ENCODE peak calls at places on chromosomes 4 and X, in ten cellular contexts. V is SJSA1; X is psoas muscle; N is heart left ventricle; I is CD8-positive, alpha-beta T cell; C is neural progenitor cell; Y is transverse colon; O is uterus; P is OCI-LY7; D is heart right ventricle. A is an unnamed sample. For H3K4me1, the result is how much of the 10 kb centered on the place peaks cover.

GRCh38 chr4:36332782-36333131 is 51.3 kb downstream of the DTHD1 start:
- DNase-seq in O (no peak), D (no peak), C (no peak), P (no peak), Y (no peak), N (no peak), X (no peak), I (no peak), V (no peak), A (no peak)

GRCh38 chr4:181957088-181957487 is 286.1 kb upstream of the TENM3 start:
- DNase-seq in Y (no peak), D (no peak), P (no peak), X (no peak), C (no peak), O (no peak), I (no peak), N (no peak), V (peak), A (peak)

GRCh38 chr4:105088110-105088879 is 58.4 kb upstream of the TET2 start:
- DNase-seq in X (no peak), Y (no peak), O (peak), N (peak), V (peak), C (peak), P (no peak), D (peak), I (no peak), A (no peak)

GRCh38 chr4:112520598-112521122 is 4.7 kb upstream of the NEUROG2 start:
- DNase-seq in D (no peak), P (no peak), N (no peak), O (no peak), Y (no peak), X (no peak), C (no peak), I (no peak), V (no peak), A (no peak)

GRCh38 chr4:47538516-47538915 is 53.4 kb downstream of the ATP10D start:
- DNase-seq in N (no peak), D (no peak), V (no peak), I (no peak), P (no peak), C (no peak), O (no peak), Y (no peak), X (no peak), A (no peak)

GRCh38 chr4:36414248-36414647 is 132.8 kb downstream of the DTHD1 start:
- DNase-seq in D (no peak), I (no peak), N (no peak), X (no peak), C (no peak), O (no peak), Y (no peak), P (peak), V (no peak), A (no peak)

GRCh38 chr4:64539234-64539849 is 130.1 kb upstream of the TECRL start:
- DNase-seq in I (no peak), P (peak), O (no peak), C (peak), D (peak), N (peak), X (no peak), V (no peak), Y (peak), A (no peak)

GRCh38 chr4:3687538-3687937 is 78.6 kb upstream of the ADRA2C start:
- DNase-seq in Y (no peak), N (no peak), C (no peak), D (no peak), O (no peak), V (no peak), I (no peak), P (no peak), X (no peak), A (peak)

GRCh38 chr4:10066704-10067651 is 45.7 kb upstream of the SLC2A9 start:
- DNase-seq in C (no peak), X (no peak), Y (no peak), V (no peak), I (no peak), N (no peak), O (no peak), D (no peak), P (no peak), A (no peak)

GRCh38 chr4:187108846-187109245 is 385.2 kb upstream of the FAT1 start:
- DNase-seq in Y (no peak), D (no peak), X (no peak), I (no peak), C (no peak), P (no peak), V (no peak), O (no peak), N (no peak), A (no peak)

GRCh38 chrX:153443476-153444332 is 2.2 kb downstream of the TREX2 start:
- DNase-seq in X (no peak), O (no peak), P (no peak), Y (no peak), V (no peak), I (no peak), N (no peak), D (no peak), C (no peak), A (peak)

GRCh38 chrX:149807747-149808458 is 26.2 kb downstream of the MAGEA9 start:
- DNase-seq in O (no peak), X (no peak), V (no peak), P (no peak), C (no peak), N (no peak), Y (no peak), I (no peak), D (no peak), A (no peak)

GRCh38 chr4:20192754-20193521 is 58.8 kb upstream of the SLIT2 start:
- DNase-seq in D (no peak), P (no peak), X (no peak), O (no peak), I (no peak), Y (no peak), V (no peak), C (no peak), N (no peak), A (no peak)

GRCh38 chr4:85514783-85515182 is 39.8 kb downstream of the ARHGAP24 start:
- DNase-seq in X (no peak), C (no peak), D (no peak), I (no peak), O (no peak), Y (no peak), N (no peak), P (no peak), V (no peak), A (no peak)

GRCh38 chr4:3022112-3022511 is 52.2 kb downstream of the HTT-AS start:
- DNase-seq in C (no peak), D (no peak), X (no peak), P (no peak), O (no peak), Y (no peak), I (no peak), N (no peak), V (no peak), A (no peak)

GRCh38 chrX:115266300-115266699 is 23.2 kb upstream of the LUZP4 start:
- DNase-seq in O (no peak), X (no peak), P (no peak), D (no peak), N (no peak), I (no peak), V (no peak), Y (no peak), C (no peak), A (no peak)

GRCh38 chrX:85506871-85507270 is 127.4 kb upstream of the POF1B start:
- DNase-seq in X (no peak), P (no peak), V (no peak), I (no peak), D (no peak), C (no peak), N (no peak), Y (no peak), O (no peak), A (no peak)

GRCh38 chrX:107825698-107826285 is at the start of gene MID2:
- DNase-seq in I (peak), V (peak), D (peak), P (no peak), C (peak), N (peak), Y (peak), X (peak), O (peak), A (peak)

GRCh38 chr4:85861064-85861767 is 386.3 kb downstream of the ARHGAP24 start:
- DNase-seq in N (no peak), Y (no peak), P (no peak), X (no peak), I (no peak), C (no peak), V (no peak), O (no peak), D (no peak), A (no peak)

GRCh38 chrX:2954541-2954940 is 25.4 kb upstream of the ARSD start:
- DNase-seq in X (no peak), C (no peak), D (no peak), N (no peak), O (no peak), Y (no peak), I (no peak), V (no peak), P (no peak), A (no peak)

GRCh38 chr4:5722328-5722727 is 11.3 kb downstream of the EVC start:
- DNase-seq in Y (no peak), I (no peak), X (no peak), V (peak), D (no peak), N (no peak), O (no peak), C (no peak), P (no peak), A (no peak)

GRCh38 chrX:54978448-54978847 is 15.5 kb downstream of the PFKFB1 start:
- DNase-seq in Y (no peak), D (no peak), X (no peak), I (no peak), O (no peak), C (no peak), P (no peak), V (no peak), N (no peak), A (no peak)

GRCh38 chr4:84967292-84967651 is 782 bp upstream of the WDFY3 start:
- DNase-seq in C (no peak), P (no peak), N (no peak), O (no peak), X (no peak), D (peak), V (peak), Y (no peak), I (no peak), A (no peak)

GRCh38 chr4:173217727-173218126 is 49.1 kb downstream of the GALNT7 start:
- DNase-seq in X (no peak), I (no peak), V (peak), C (no peak), D (no peak), P (no peak), O (no peak), N (no peak), Y (no peak), A (no peak)

GRCh38 chr4:163343604-163344146 is at the start of gene NPY5R:
- DNase-seq in P (no peak), Y (no peak), X (no peak), D (no peak), N (no peak), V (no peak), O (peak), C (peak), I (no peak), A (peak)

GRCh38 chrX:149827254-149827653 is 45.5 kb downstream of the MAGEA9 start:
- DNase-seq in Y (no peak), C (no peak), X (no peak), I (no peak), D (no peak), P (no peak), N (no peak), V (no peak), O (no peak), A (no peak)

GRCh38 chr4:176277162-176277904 is 8.3 kb upstream of the ASB5 start:
- DNase-seq in N (peak), P (peak), I (no peak), D (peak), V (peak), C (peak), Y (peak), O (peak), X (peak), A (peak)

GRCh38 chrX:54529166-54529558 is 857 bp upstream of the GNL3L start:
- DNase-seq in V (no peak), D (no peak), I (no peak), X (no peak), N (no peak), O (no peak), P (no peak), Y (no peak), C (no peak), A (no peak)

GRCh38 chr4:212438-213174 is 88.3 kb downstream of the ZNF718 start:
- DNase-seq in V (no peak), I (no peak), O (peak), D (peak), N (peak), X (peak), Y (peak), P (no peak), C (peak), A (peak)

GRCh38 chr4:87118826-87119225 is 101.6 kb downstream of the KLHL8 start:
- DNase-seq in Y (no peak), C (no peak), O (no peak), P (peak), D (no peak), N (no peak), V (peak), I (no peak), X (no peak), A (no peak)

DNA sequence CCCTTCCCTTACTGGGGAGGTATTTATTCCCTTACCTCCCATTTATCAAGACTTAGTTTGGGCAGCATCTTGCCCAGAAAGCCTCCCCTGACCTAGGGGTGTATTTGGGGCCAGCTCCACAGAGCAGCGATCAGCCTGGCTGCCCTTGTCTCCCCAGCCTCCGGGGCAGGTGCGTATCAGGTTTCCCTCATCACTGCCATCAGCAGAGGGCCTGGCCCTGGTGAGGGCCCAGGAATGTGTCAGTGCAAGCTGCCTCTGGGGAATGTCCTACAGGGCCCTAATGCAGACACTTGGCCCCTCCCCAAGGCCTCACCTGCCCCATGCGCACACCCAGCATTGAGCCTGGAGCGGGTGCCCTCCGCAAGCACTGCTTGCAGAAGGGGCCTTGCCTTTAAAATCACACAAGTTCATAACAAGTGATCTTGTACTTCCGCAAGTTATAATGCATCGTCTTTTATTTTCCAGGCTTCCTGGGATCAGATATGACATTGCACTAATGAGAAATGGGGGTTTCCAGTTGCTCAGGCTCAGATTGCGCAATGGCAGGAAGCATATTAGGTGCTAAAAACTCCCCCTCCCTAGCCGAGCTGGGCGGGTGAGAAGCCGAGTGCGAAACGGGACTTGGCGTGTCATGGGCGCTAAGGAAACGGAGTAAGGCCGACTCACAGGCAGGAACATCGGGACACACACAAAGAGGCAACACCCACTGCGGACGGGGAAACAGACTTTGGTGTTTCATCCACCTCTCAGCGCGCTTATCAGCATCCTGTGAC is 25.4 kb upstream of the AFAP1 start:
- DNase-seq in I (no peak), D (peak), V (no peak), P (no peak), N (peak), X (peak), Y (no peak), O (peak), C (no peak), A (peak)
- H3K4me1 ChIP-seq in I (under half), D (under half), V (under half), P (under half), N (under half), X (under half), Y (under half), O (under half), C (under half), A (under half)

GRCh38 chr4:121764702-121765367 is at the start of gene SMIM43:
- DNase-seq in I (no peak), C (peak), D (no peak), V (peak), X (no peak), P (no peak), Y (no peak), N (no peak), O (no peak), A (no peak)
- H3K4me3 ChIP-seq in I (no peak), C (peak), D (peak), V (peak), X (peak), P (no peak), Y (peak), N (peak), O (no peak), A (peak)

DNA sequence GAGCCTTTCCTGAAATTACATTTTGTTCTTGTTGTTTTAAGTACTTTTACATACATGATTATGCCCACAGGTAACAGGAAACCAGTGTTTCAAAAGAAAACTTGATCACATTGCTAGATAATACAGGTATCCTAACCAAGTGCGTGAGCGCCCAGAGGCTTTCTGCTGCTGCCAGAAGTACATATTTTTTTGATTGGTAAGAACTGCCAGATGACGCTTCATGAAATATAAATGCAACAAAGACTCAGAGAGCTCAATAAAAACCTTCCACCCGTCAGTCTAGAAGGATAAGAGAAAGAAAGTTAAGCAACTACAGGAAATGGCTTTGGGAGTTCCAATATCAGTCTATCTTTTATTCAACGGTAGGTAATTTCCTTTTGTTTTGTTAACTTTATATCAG is at the start of gene EPGN:
- DNase-seq in D (no peak), V (no peak), O (no peak), C (no peak), N (no peak), I (no peak), P (no peak), Y (no peak), X (no peak), A (no peak)
- H3K27ac ChIP-seq in D (no peak), V (no peak), O (no peak), C (no peak), N (no peak), I (no peak), P (no peak), Y (no peak), X (no peak), A (no peak)

DNA sequence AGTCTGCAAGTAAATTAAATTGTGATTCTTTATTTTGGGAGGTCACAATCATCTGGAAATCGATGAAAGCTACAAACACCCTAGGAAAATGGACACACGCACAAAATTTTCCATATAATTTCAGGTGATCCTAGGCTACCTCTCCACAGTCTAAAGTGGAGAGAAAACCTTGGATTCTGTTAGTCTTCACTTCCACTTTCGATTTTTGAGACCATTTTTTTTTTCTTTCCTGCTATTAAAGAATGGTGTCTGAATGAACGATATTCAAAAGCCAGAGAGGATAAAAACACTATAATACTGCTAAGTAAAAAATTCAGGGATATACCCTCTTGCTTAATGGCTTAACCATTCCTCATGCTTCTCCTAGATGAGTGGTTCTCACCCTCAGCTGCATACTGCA is 1.7 kb downstream of the FBXL5 start:
- DNase-seq in D (no peak), I (no peak), X (no peak), C (no peak), O (no peak), P (no peak), N (no peak), V (no peak), Y (no peak), A (no peak)
- H3K4me1 ChIP-seq in D (under half), I (half or more), X (under half), C (under half), O (under half), P (half or more), N (half or more), V (under half), Y (under half), A (under half)

A was measured in aorta.